ENCODE peak calls at places on chromosomes 16 and 17, in seven cellular contexts. B is RWPE1, Z is kidney epithelial cell, X is A549, W is endothelial cell of umbilical vein, S is astrocyte of the spinal cord, R is body of pancreas. Q is an unnamed sample.

GRCh38 chr16:74767749-74768148 is 6.9 kb downstream of the FA2H start:
- DNase-seq in R (no peak), Z (no peak), S (no peak), B (no peak), W (no peak), X (no peak), Q (no peak)

GRCh38 chr17:4411201-4411600 is 22.5 kb upstream of the SPNS3 start:
- DNase-seq in B (no peak), S (no peak), R (no peak), X (no peak), Z (no peak), W (no peak), Q (no peak)

GRCh38 chr16:4947722-4948503 is 10.2 kb upstream of the SEC14L5 start:
- DNase-seq in R (no peak), S (no peak), Z (no peak), W (no peak), B (no peak), X (no peak), Q (no peak)

GRCh38 chr17:28756025-28756804 is 12.4 kb downstream of the TRAF4 start:
- DNase-seq in R (no peak), W (no peak), Z (no peak), B (no peak), S (no peak), X (no peak), Q (no peak)

GRCh38 chr16:82629441-82630027 is 2.8 kb downstream of the CDH13 start:
- DNase-seq in X (no peak), W (peak), B (peak), R (no peak), S (peak), Z (peak), Q (no peak)

GRCh38 chr16:88772871-88773811 is 11.9 kb downstream of the PIEZO1 start:
- DNase-seq in W (no peak), Z (no peak), R (peak), S (peak), X (no peak), B (no peak), Q (peak)

GRCh38 chr16:4511441-4512082 is 27.0 kb downstream of the CDIP1 start:
- DNase-seq in B (peak), W (peak), Z (no peak), S (peak), X (peak), R (peak), Q (no peak)

GRCh38 chr16:47983999-47984580 is 171.7 kb downstream of the ABCC12 start:
- DNase-seq in Z (no peak), B (no peak), X (no peak), S (no peak), W (no peak), R (no peak), Q (no peak)

GRCh38 chr17:73611630-73612029 is 32.6 kb downstream of the SDK2 start:
- DNase-seq in S (no peak), B (no peak), Z (no peak), R (no peak), W (no peak), X (no peak), Q (no peak)

GRCh38 chr16:66007717-66008116 is 358.8 kb upstream of the CDH5 start:
- DNase-seq in X (no peak), W (no peak), B (peak), Z (no peak), R (no peak), S (peak), Q (no peak)
- TF ChIP-seq CTCF in X (no peak), W (no peak), B (no peak), Z (no peak), R (no peak), S (no peak), Q (no peak)

GRCh38 chr17:58252141-58252540 is 13.8 kb downstream of the LPO start:
- DNase-seq in S (no peak), R (no peak), W (no peak), X (no peak), B (no peak), Z (no peak), Q (no peak)

GRCh38 chr17:58253082-58253481 is 14.7 kb downstream of the LPO start:
- DNase-seq in B (no peak), R (no peak), S (no peak), W (no peak), X (no peak), Z (no peak), Q (no peak)

GRCh38 chr17:58250344-58251011 is 12.1 kb downstream of the LPO start:
- DNase-seq in B (no peak), W (no peak), R (no peak), Z (no peak), X (no peak), S (no peak), Q (no peak)

GRCh38 chr17:58249270-58250133 is 11.1 kb downstream of the LPO start:
- DNase-seq in S (peak), X (peak), B (peak), Z (no peak), W (peak), R (peak), Q (peak)

GRCh38 chr17:58254803-58255202 is 16.4 kb downstream of the LPO start:
- DNase-seq in S (no peak), Z (no peak), B (no peak), R (no peak), X (no peak), W (no peak), Q (no peak)
- TF ChIP-seq CTCF in S (no peak), Z (peak), B (no peak), R (no peak), X (peak), W (no peak), Q (no peak)

GRCh38 chr17:75036643-75037268 is 10.0 kb downstream of the ATP5PD start:
- DNase-seq in B (peak), W (peak), R (peak), S (peak), Z (no peak), X (peak), Q (no peak)

GRCh38 chr17:75032896-75033294 is 13.9 kb downstream of the ATP5PD start:
- DNase-seq in X (peak), W (peak), S (peak), R (peak), B (no peak), Z (no peak), Q (no peak)

GRCh38 chr17:75033346-75034235 is 13.2 kb downstream of the ATP5PD start:
- DNase-seq in R (peak), Z (no peak), W (peak), B (peak), X (peak), S (peak), Q (peak)

GRCh38 chr17:75031972-75032895 is 14.5 kb downstream of the ATP5PD start:
- DNase-seq in B (peak), R (peak), X (peak), Z (no peak), S (peak), W (peak), Q (no peak)

GRCh38 chr17:75034236-75034908 is 12.4 kb downstream of the ATP5PD start:
- DNase-seq in X (peak), R (peak), B (peak), Z (no peak), W (peak), S (peak), Q (peak)
- TF ChIP-seq CTCF in X (no peak), R (peak), B (no peak), Z (peak), W (no peak), S (no peak), Q (no peak)

GRCh38 chr17:41777157-41777578 is 9.3 kb downstream of the JUP start:
- DNase-seq in R (peak), W (no peak), B (no peak), S (no peak), X (peak), Z (peak), Q (no peak)
- TF ChIP-seq CTCF in R (peak), W (peak), B (no peak), S (peak), X (peak), Z (peak), Q (no peak)

DNA sequence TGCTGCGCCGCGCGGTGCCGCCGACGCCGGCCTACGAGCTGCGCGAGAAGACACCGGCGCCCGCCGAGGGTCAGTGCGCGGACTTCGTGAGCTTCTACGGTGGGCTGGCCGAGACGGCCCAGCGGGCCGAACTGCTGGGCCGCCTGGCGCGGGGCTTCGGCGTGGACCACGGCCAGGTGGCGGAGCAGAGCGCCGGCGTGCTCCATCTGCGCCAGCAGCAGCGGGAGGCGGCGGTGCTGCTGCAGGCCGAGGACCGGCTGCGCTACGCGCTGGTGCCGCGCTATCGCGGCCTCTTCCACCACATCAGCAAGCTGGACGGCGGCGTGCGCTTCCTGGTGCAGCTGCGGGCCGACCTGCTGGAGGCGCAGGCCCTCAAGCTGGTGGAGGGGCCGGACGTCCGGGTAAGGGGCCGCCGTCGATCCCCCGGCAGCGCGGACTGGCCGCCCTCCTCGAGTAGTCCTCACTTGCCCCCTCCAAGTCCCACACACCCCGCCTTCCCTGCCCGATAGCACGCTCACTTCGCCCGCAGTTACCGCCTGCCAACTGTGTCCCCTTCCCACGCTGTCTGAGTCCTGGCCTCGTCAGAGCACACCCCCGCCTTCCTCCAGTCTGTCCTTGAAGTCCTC is 470 bp downstream of the MLYCD start:
- DNase-seq in Z (no peak), B (peak), W (peak), R (peak), X (peak), S (peak), Q (no peak)
- TF ChIP-seq CTCF in Z (no peak), B (no peak), W (peak), R (peak), X (no peak), S (no peak), Q (no peak)

GRCh38 chr17:9768381-9768934 is 22.9 kb downstream of the DHRS7C start:
- DNase-seq in B (peak), R (no peak), W (no peak), S (peak), Z (no peak), X (peak), Q (no peak)
- TF ChIP-seq CTCF in B (peak), R (peak), W (no peak), S (peak), Z (peak), X (peak), Q (peak)

GRCh38 chr16:76653390-76654026 is 376.3 kb downstream of the CNTNAP4 start:
- DNase-seq in W (peak), X (peak), Z (peak), B (peak), S (peak), R (peak), Q (no peak)
- TF ChIP-seq CTCF in W (peak), X (peak), Z (peak), B (peak), S (peak), R (peak), Q (no peak)

DNA sequence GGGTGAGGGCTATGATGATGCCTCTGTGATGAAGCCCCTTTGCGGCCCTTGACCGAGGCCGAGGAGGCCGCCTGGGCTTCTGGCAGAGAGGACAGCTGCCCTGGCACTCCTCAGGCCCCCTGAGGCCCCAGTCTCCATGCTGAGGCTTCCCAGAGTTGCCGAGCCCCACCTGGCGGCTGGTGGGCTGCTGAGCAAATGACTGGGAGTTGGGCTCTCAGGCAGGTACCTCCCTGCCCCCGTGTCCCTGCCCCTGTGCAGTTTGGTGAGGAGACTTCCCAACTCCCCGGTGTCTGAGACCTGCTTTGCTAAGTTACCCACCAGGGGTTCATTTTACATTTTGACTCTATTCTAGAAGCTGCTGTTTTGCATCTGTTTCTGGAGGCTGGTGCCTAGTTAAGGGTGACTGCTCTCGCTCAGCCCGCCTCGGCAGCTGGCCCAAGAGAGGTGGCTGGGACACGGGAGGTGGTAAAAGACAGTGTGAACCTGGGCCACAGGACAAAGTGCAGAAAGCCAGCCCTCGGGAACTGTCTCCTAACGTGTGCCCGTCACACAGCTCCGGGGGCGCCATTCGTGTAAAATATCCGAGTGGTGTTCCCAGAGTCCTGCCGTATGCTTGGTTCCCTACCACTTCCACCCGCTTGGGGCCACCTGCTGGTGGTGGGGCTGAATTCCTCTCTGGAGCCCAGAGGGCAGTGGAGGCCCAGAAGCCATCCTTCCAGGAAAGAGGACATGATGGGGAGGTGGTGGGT is 134.5 kb downstream of the RAB11FIP4 start:
- DNase-seq in Z (no peak), S (no peak), X (peak), W (no peak), R (no peak), B (no peak), Q (no peak)
- TF ChIP-seq CTCF in Z (peak), S (peak), X (peak), W (peak), R (peak), B (no peak), Q (peak)

GRCh38 chr17:61393904-61394629 is 5.6 kb upstream of the TBX2 start:
- DNase-seq in W (no peak), X (no peak), S (no peak), Z (no peak), B (no peak), R (no peak), Q (no peak)
- TF ChIP-seq CTCF in W (no peak), X (no peak), S (no peak), Z (no peak), B (no peak), R (no peak), Q (no peak)